ENCODE peak calls at places on chromosomes 6 and 20, in four cellular contexts. A, X, J and M are unnamed samples.

GRCh38 chr6:40912158-40912946 is 126.7 kb downstream of the UNC5CL start:
- DNase-seq in A (peak), X (no peak), J (peak), M (no peak)

GRCh38 chr6:29633532-29633901 is 534 bp upstream of the GABBR1 start:
- DNase-seq in A (no peak), X (no peak), J (no peak), M (no peak)

GRCh38 chr6:107690864-107691661 is 133.1 kb downstream of the SCML4 start:
- DNase-seq in A (no peak), X (no peak), J (no peak), M (no peak)

GRCh38 chr6:2957696-2958330 is 13.6 kb downstream of the SERPINB6 start:
- DNase-seq in A (no peak), X (no peak), J (no peak), M (no peak)

GRCh38 chr20:57097245-57097935 is 169.1 kb downstream of the BMP7 start:
- DNase-seq in A (no peak), X (no peak), J (no peak), M (no peak)

GRCh38 chr6:36788768-36789167 is 50.5 kb downstream of the CPNE5 start:
- DNase-seq in A (peak), X (no peak), J (no peak), M (no peak)

GRCh38 chr6:11172501-11173337 is 59.7 kb downstream of the NEDD9 start:
- DNase-seq in A (peak), X (peak), J (peak), M (no peak)

GRCh38 chr6:16972535-16972934 is 129.3 kb upstream of the STMND1 start:
- DNase-seq in A (no peak), X (no peak), J (no peak), M (no peak)

GRCh38 chr6:141833001-141833655 is 299.6 kb upstream of the GJE1 start:
- DNase-seq in A (no peak), X (no peak), J (no peak), M (no peak)

GRCh38 chr6:3893914-3894313 is 44.7 kb downstream of the FAM50B start:
- DNase-seq in A (no peak), X (no peak), J (no peak), M (no peak)

GRCh38 chr6:170056329-170056728 is 234.5 kb downstream of the DLL1 start:
- DNase-seq in A (no peak), X (peak), J (peak), M (peak)

GRCh38 chr6:40965046-40965445 is 74.0 kb downstream of the UNC5CL start:
- DNase-seq in A (peak), X (no peak), J (no peak), M (no peak)

GRCh38 chr20:16821211-16822089 is 73.3 kb downstream of the OTOR start:
- DNase-seq in A (peak), X (no peak), J (no peak), M (no peak)

GRCh38 chr6:112690497-112691202 is 343.5 kb downstream of the RFPL4B start:
- DNase-seq in A (no peak), X (no peak), J (no peak), M (no peak)

GRCh38 chr20:25470045-25470444 is 62.6 kb downstream of the GINS1 start:
- DNase-seq in A (peak), X (no peak), J (peak), M (no peak)

GRCh38 chr20:14729390-14729789 is 392.0 kb upstream of the FLRT3 start:
- DNase-seq in A (no peak), X (no peak), J (no peak), M (no peak)

GRCh38 chr20:22578221-22579118 is 5.9 kb downstream of the FOXA2 start:
- DNase-seq in A (no peak), X (no peak), J (peak), M (no peak)

GRCh38 chr6:28478518-28478917 is 35.2 kb upstream of the ZSCAN23 start:
- DNase-seq in A (no peak), X (no peak), J (no peak), M (no peak)

GRCh38 chr20:33415948-33416347 is 14.6 kb upstream of the CDK5RAP1 start:
- DNase-seq in A (peak), X (no peak), J (peak), M (no peak)

GRCh38 chr6:38460216-38460615 is 179.5 kb downstream of the BTBD9 start:
- DNase-seq in A (peak), X (no peak), J (no peak), M (no peak)

GRCh38 chr20:53706008-53706481 is 112.4 kb upstream of the ZNF217 start:
- DNase-seq in A (no peak), X (no peak), J (no peak), M (no peak)

GRCh38 chr6:142569676-142570075 is 267.9 kb downstream of the ADGRG6 start:
- DNase-seq in A (peak), X (no peak), J (no peak), M (no peak)

GRCh38 chr6:166530211-166531045 is 56.0 kb downstream of the RAMACL start:
- DNase-seq in A (no peak), X (no peak), J (no peak), M (no peak)

GRCh38 chr20:25032065-25032477 is 25.9 kb downstream of the ACSS1 start:
- DNase-seq in A (no peak), X (no peak), J (no peak), M (no peak)

GRCh38 chr6:166470863-166471410 is 88.2 kb upstream of the MPC1 start:
- DNase-seq in A (no peak), X (no peak), J (no peak), M (no peak)

GRCh38 chr20:60543598-60543997 is 585.4 kb downstream of the CDH26 start:
- DNase-seq in A (no peak), X (no peak), J (no peak), M (no peak)

GRCh38 chr6:93036835-93037234 is 382.5 kb downstream of the EPHA7 start:
- DNase-seq in A (no peak), X (no peak), J (no peak), M (no peak)

GRCh38 chr6:72616406-72617015 is 5.4 kb upstream of the KCNQ5 start:
- DNase-seq in A (peak), X (no peak), J (no peak), M (no peak)

DNA sequence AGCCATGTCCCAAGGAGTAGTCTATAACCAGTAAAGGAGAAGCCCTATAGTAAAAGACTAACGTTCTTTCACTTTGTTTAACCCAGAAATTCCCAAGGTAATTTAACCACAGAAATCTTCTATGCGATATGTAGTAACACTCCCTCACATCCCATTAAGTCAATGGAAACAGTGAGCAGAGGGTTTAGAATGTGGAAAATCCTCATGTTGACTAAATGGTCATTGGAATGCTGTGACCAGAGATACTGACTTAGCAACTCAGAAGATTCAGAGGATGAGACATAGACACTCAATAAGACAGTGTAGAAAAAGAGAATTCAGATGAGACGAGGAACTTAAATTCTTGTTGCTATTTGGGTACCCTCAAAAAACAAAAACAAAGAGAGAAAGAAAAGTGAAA is 562.2 kb upstream of the NOX3 start:
- DNase-seq in A (no peak), X (no peak), J (no peak), M (no peak)
- H3K4me3 ChIP-seq in A (no peak), X (no peak), J (no peak), M (no peak)

GRCh38 chr20:46923550-46923949 is 28.9 kb downstream of the EYA2 start:
- DNase-seq in A (no peak), X (no peak), J (no peak), M (no peak)

GRCh38 chr20:46916244-46916603 is 21.6 kb downstream of the EYA2 start:
- DNase-seq in A (no peak), X (no peak), J (no peak), M (no peak)

GRCh38 chr20:46915580-46916243 is 21.1 kb downstream of the EYA2 start:
- DNase-seq in A (no peak), X (no peak), J (no peak), M (no peak)

GRCh38 chr20:46917155-46917554 is 22.5 kb downstream of the EYA2 start:
- DNase-seq in A (no peak), X (no peak), J (no peak), M (no peak)

GRCh38 chr20:46920114-46920513 is 25.5 kb downstream of the EYA2 start:
- DNase-seq in A (no peak), X (no peak), J (no peak), M (no peak)
- TF ChIP-seq CTCF in A (no peak), X (no peak), J (no peak), M (no peak)

GRCh38 chr6:1099257-1099656 is 212.6 kb upstream of the FOXQ1 start:
- DNase-seq in A (peak), X (no peak), J (no peak), M (no peak)
- H3K27ac ChIP-seq in A (no peak), X (no peak), J (no peak), M (no peak)

GRCh38 chr20:35618032-35618371 is 2.4 kb downstream of the SPAG4 start:
- DNase-seq in A (no peak), X (no peak), J (no peak), M (no peak)
- H3K4me3 ChIP-seq in A (peak), X (no peak), J (peak), M (peak)

DNA sequence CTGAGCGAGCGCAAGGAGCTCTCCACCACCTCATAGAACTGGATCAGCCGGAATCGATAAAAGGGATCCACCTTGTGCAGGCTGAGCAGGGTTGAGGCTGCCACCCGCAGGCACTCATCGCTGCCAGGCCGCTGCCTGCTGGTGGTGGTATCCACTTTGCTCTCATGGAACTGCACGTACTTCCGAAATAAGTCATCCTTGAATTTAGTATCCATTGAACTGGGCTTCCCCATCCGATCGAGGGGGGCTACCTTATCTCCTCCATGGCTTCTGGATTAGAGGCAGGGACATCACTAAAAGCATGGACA is 7.1 kb downstream of the SPATA2 start:
- DNase-seq in A (no peak), X (no peak), J (no peak), M (no peak)
- TF ChIP-seq CTCF in A (no peak), X (no peak), J (no peak), M (no peak)

GRCh38 chr6:43758617-43759050 is 11.4 kb upstream of the VEGFA start:
- DNase-seq in A (no peak), X (no peak), J (no peak), M (no peak)

GRCh38 chr6:43760799-43761168 is 9.2 kb upstream of the VEGFA start:
- DNase-seq in A (no peak), X (no peak), J (no peak), M (no peak)

GRCh38 chr6:43759157-43759925 is 10.7 kb upstream of the VEGFA start:
- DNase-seq in A (no peak), X (no peak), J (no peak), M (no peak)

GRCh38 chr6:43761666-43762409 is 8.2 kb upstream of the VEGFA start:
- DNase-seq in A (no peak), X (no peak), J (no peak), M (no peak)

GRCh38 chr6:43759926-43760798 is 9.8 kb upstream of the VEGFA start:
- DNase-seq in A (no peak), X (no peak), J (no peak), M (no peak)
- H3K27ac ChIP-seq in A (no peak), X (peak), J (no peak), M (no peak)

DNA sequence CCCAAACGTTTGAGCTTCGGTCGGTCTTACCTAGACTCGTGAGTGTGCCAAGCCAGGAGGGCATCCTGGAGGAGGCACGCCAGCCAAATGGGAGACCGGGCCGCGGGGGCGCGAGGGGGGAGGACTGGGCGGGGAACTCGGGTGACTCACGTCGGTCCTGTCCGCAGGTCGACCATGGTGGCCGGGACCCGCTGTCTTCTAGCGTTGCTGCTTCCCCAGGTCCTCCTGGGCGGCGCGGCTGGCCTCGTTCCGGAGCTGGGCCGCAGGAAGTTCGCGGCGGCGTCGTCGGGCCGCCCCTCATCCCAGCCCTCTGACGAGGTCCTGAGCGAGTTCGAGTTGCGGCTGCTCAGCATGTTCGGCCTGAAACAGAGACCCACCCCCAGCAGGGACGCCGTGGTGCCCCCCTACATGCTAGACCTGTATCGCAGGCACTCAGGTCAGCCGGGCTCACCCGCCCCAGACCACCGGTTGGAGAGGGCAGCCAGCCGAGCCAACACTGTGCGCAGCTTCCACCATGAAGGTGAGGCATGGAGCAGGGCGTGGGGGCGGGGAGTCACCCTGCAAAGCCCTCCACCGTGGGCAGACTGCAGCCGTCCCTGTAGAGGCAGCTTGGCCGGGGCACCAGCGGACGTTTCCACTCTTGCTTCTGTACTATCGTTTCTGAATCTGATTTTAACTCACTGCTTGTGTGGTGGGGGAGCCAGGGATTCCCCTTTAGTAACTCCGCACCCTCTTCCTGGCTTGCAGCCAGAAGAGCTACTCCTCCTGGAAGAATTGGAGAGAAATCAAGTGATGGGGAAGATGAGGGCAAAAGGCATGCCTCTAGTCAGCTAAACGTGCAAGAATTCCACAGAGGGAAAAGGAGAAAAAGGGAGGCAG is 2.7 kb downstream of the BMP2 start:
- DNase-seq in A (no peak), X (peak), J (peak), M (peak)
- H3K4me3 ChIP-seq in A (peak), X (peak), J (peak), M (peak)

DNA sequence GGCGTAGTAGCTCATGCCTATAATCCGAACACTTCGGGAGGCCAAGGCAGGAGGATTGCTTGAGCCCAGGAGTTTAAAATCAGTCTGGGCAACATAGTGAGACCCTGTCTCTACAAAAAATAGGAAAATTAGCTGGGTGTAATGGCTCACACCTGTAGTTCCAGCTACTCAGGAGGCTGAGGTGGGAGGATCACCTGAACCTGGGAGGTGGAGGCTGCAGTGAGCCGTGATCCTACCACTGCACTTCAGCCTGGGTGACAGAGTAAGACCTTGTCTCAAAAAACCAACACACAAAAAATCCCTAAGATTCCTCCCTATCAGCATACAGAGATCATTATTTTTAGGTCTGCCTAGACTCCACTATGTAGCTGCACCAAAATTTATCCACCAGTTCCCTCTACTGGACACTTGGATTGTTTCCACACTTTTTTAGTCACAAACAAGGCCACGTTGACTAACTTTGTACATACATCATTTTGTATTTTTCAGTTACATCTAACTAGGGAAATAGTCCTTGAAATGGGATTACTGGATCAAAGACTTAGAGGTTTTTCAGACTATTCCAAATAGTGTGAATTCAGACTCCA is 3.6 kb upstream of the PHF1 start:
- DNase-seq in A (no peak), X (no peak), J (no peak), M (no peak)
- TF ChIP-seq CTCF in A (no peak), X (no peak), J (peak), M (no peak)